ENCODE peak calls at places on chromosomes 3 and 15, in seven cellular contexts. One of them, this sample, is unnamed.

GRCh38 chr15:82890338-82891024 is 62.0 kb downstream of the HOMER2 start:
- DNase-seq in H9: no peak
- DNase-seq in colonic mucosa: no peak
- DNase-seq in GM12878: no peak
- DNase-seq in neuronal stem cell: no peak
- DNase-seq in HCT116: no peak
- DNase-seq in trophoblast cell: no peak
- DNase-seq in this sample: no peak

GRCh38 chr3:127153506-127153815 is 39.5 kb upstream of the PRR23E start:
- DNase-seq in trophoblast cell: no peak
- DNase-seq in GM12878: no peak
- DNase-seq in colonic mucosa: no peak
- DNase-seq in H9: no peak
- DNase-seq in HCT116: no peak
- DNase-seq in neuronal stem cell: no peak
- DNase-seq in this sample: no peak

GRCh38 chr3:146589899-146590508 is 15.1 kb downstream of the PLSCR5 start:
- DNase-seq in HCT116: peak; percentile 27
- DNase-seq in GM12878: no peak
- DNase-seq in neuronal stem cell: no peak
- DNase-seq in trophoblast cell: peak; percentile 12
- DNase-seq in colonic mucosa: peak; percentile 29
- DNase-seq in H9: no peak
- DNase-seq in this sample: no peak

GRCh38 chr3:177525987-177526712 is 328.9 kb upstream of the TBL1XR1 start:
- DNase-seq in GM12878: no peak
- DNase-seq in trophoblast cell: no peak
- DNase-seq in neuronal stem cell: no peak
- DNase-seq in HCT116: no peak
- DNase-seq in H9: no peak
- DNase-seq in colonic mucosa: no peak
- DNase-seq in this sample: no peak

GRCh38 chr15:26082069-26082832 is 219.1 kb upstream of the ATP10A start:
- DNase-seq in colonic mucosa: peak; percentile 96
- DNase-seq in HCT116: no peak
- DNase-seq in GM12878: peak; percentile 53
- DNase-seq in H9: peak; percentile 98
- DNase-seq in trophoblast cell: peak; percentile 96
- DNase-seq in neuronal stem cell: peak; percentile 97
- DNase-seq in this sample: peak; percentile 70

GRCh38 chr3:8460050-8460708 is 41.4 kb upstream of the LMCD1 start:
- DNase-seq in trophoblast cell: no peak
- DNase-seq in HCT116: no peak
- DNase-seq in H9: no peak
- DNase-seq in colonic mucosa: no peak
- DNase-seq in GM12878: no peak
- DNase-seq in neuronal stem cell: no peak
- DNase-seq in this sample: no peak

GRCh38 chr3:126399348-126399730 is 4.6 kb downstream of the CFAP100 start:
- DNase-seq in trophoblast cell: no peak
- DNase-seq in H9: no peak
- DNase-seq in HCT116: no peak
- DNase-seq in neuronal stem cell: no peak
- DNase-seq in GM12878: peak; percentile 64
- DNase-seq in colonic mucosa: no peak
- DNase-seq in this sample: no peak

GRCh38 chr3:81170298-81170697 is 591.1 kb downstream of the GBE1 start:
- DNase-seq in GM12878: no peak
- DNase-seq in colonic mucosa: no peak
- DNase-seq in trophoblast cell: no peak
- DNase-seq in HCT116: no peak
- DNase-seq in H9: no peak
- DNase-seq in neuronal stem cell: no peak
- DNase-seq in this sample: no peak

GRCh38 chr15:77696006-77696631 is 63.4 kb upstream of the LINGO1 start:
- DNase-seq in GM12878: no peak
- DNase-seq in H9: no peak
- DNase-seq in trophoblast cell: no peak
- DNase-seq in colonic mucosa: no peak
- DNase-seq in HCT116: no peak
- DNase-seq in neuronal stem cell: no peak
- DNase-seq in this sample: no peak

GRCh38 chr15:33735637-33736247 is 232.6 kb upstream of the CHRM5 start:
- DNase-seq in trophoblast cell: peak; percentile 18
- DNase-seq in neuronal stem cell: peak; percentile 6
- DNase-seq in H9: peak; percentile 41
- DNase-seq in GM12878: no peak
- DNase-seq in colonic mucosa: no peak
- DNase-seq in HCT116: peak; percentile 26
- DNase-seq in this sample: no peak

GRCh38 chr3:53009826-53010539 is 35.9 kb downstream of the SFMBT1 start:
- DNase-seq in colonic mucosa: no peak
- DNase-seq in HCT116: no peak
- DNase-seq in neuronal stem cell: no peak
- DNase-seq in H9: no peak
- DNase-seq in GM12878: no peak
- DNase-seq in trophoblast cell: no peak
- DNase-seq in this sample: no peak

GRCh38 chr15:70166506-70167087 is 68.9 kb upstream of the TLE3 start:
- DNase-seq in GM12878: no peak
- DNase-seq in neuronal stem cell: no peak
- DNase-seq in colonic mucosa: no peak
- DNase-seq in trophoblast cell: no peak
- DNase-seq in HCT116: no peak
- DNase-seq in H9: no peak
- DNase-seq in this sample: no peak

GRCh38 chr3:15292765-15293522 is 39.4 kb downstream of the SH3BP5 start:
- DNase-seq in neuronal stem cell: no peak
- DNase-seq in H9: no peak
- DNase-seq in HCT116: no peak
- DNase-seq in colonic mucosa: no peak
- DNase-seq in trophoblast cell: peak; percentile 95
- DNase-seq in GM12878: no peak
- DNase-seq in this sample: no peak

GRCh38 chr3:136141891-136142290 is 54.2 kb downstream of the MSL2 start:
- DNase-seq in neuronal stem cell: no peak
- DNase-seq in GM12878: no peak
- DNase-seq in H9: no peak
- DNase-seq in HCT116: no peak
- DNase-seq in trophoblast cell: no peak
- DNase-seq in colonic mucosa: no peak
- DNase-seq in this sample: peak; percentile 23

GRCh38 chr15:75554717-75555116 is 24.4 kb downstream of the PTPN9 start:
- DNase-seq in HCT116: no peak
- DNase-seq in neuronal stem cell: no peak
- DNase-seq in H9: no peak
- DNase-seq in colonic mucosa: no peak
- DNase-seq in GM12878: no peak
- DNase-seq in trophoblast cell: no peak
- DNase-seq in this sample: no peak

GRCh38 chr3:118882353-118882947 is 152.2 kb downstream of the IGSF11 start:
- DNase-seq in trophoblast cell: peak; percentile 72
- DNase-seq in colonic mucosa: peak; percentile 66
- DNase-seq in GM12878: no peak
- DNase-seq in neuronal stem cell: peak; percentile 65
- DNase-seq in H9: peak; percentile 66
- DNase-seq in HCT116: peak; percentile 49
- DNase-seq in this sample: no peak

GRCh38 chr3:11757441-11757875 is 89.2 kb downstream of the TAMM41 start:
- DNase-seq in GM12878: no peak
- DNase-seq in neuronal stem cell: no peak
- DNase-seq in colonic mucosa: no peak
- DNase-seq in H9: no peak
- DNase-seq in trophoblast cell: peak; percentile 21
- DNase-seq in HCT116: no peak
- DNase-seq in this sample: no peak

GRCh38 chr3:109081746-109082510 is 36.0 kb downstream of the MORC1 start:
- DNase-seq in neuronal stem cell: peak; percentile 38
- DNase-seq in colonic mucosa: peak; percentile 28
- DNase-seq in trophoblast cell: peak; percentile 77
- DNase-seq in GM12878: peak; percentile 86
- DNase-seq in H9: peak; percentile 72
- DNase-seq in HCT116: peak; percentile 48
- DNase-seq in this sample: no peak

GRCh38 chr3:113214917-113215595 is 3.7 kb downstream of the BOC start:
- DNase-seq in neuronal stem cell: no peak
- DNase-seq in trophoblast cell: no peak
- DNase-seq in H9: no peak
- DNase-seq in HCT116: no peak
- DNase-seq in GM12878: no peak
- DNase-seq in colonic mucosa: no peak
- DNase-seq in this sample: no peak

GRCh38 chr3:152961323-152961722 is 126.4 kb downstream of the P2RY1 start:
- DNase-seq in HCT116: peak; percentile 60
- DNase-seq in neuronal stem cell: no peak
- DNase-seq in GM12878: peak; percentile 5
- DNase-seq in colonic mucosa: peak; percentile 22
- DNase-seq in H9: no peak
- DNase-seq in trophoblast cell: no peak
- DNase-seq in this sample: no peak

GRCh38 chr3:48400824-48401433 is 28.9 kb downstream of the FBXW12 start:
- DNase-seq in neuronal stem cell: peak; percentile 37
- DNase-seq in HCT116: peak; percentile 69
- DNase-seq in GM12878: peak; percentile 26
- DNase-seq in trophoblast cell: peak; percentile 57
- DNase-seq in H9: peak; percentile 69
- DNase-seq in colonic mucosa: peak; percentile 66
- DNase-seq in this sample: peak; percentile 65

GRCh38 chr3:134090031-134090430 is 60.3 kb upstream of the SLCO2A1 start:
- DNase-seq in HCT116: no peak
- DNase-seq in GM12878: no peak
- DNase-seq in colonic mucosa: no peak
- DNase-seq in H9: no peak
- DNase-seq in trophoblast cell: no peak
- DNase-seq in neuronal stem cell: no peak
- DNase-seq in this sample: no peak

GRCh38 chr3:12656850-12657249 is 7.1 kb downstream of the RAF1 start:
- DNase-seq in HCT116: no peak
- DNase-seq in H9: no peak
- DNase-seq in trophoblast cell: no peak
- DNase-seq in GM12878: no peak
- DNase-seq in neuronal stem cell: no peak
- DNase-seq in colonic mucosa: no peak
- DNase-seq in this sample: no peak

GRCh38 chr15:51491941-51492340 is 130.6 kb downstream of the DMXL2 start:
- DNase-seq in neuronal stem cell: no peak
- DNase-seq in GM12878: no peak
- DNase-seq in colonic mucosa: no peak
- DNase-seq in HCT116: no peak
- DNase-seq in H9: no peak
- DNase-seq in trophoblast cell: no peak
- DNase-seq in this sample: no peak

GRCh38 chr3:147369671-147370123 is 36.6 kb downstream of the ZIC4 start:
- DNase-seq in HCT116: no peak
- DNase-seq in H9: peak; percentile 58
- DNase-seq in neuronal stem cell: no peak
- DNase-seq in trophoblast cell: no peak
- DNase-seq in colonic mucosa: no peak
- DNase-seq in GM12878: no peak
- DNase-seq in this sample: no peak

GRCh38 chr3:80190051-80190450 is 422.3 kb upstream of the ROBO1 start:
- DNase-seq in trophoblast cell: no peak
- DNase-seq in neuronal stem cell: no peak
- DNase-seq in H9: no peak
- DNase-seq in HCT116: no peak
- DNase-seq in GM12878: no peak
- DNase-seq in colonic mucosa: no peak
- DNase-seq in this sample: no peak

GRCh38 chr3:190120161-190121060 is at the start of gene P3H2:
- DNase-seq in trophoblast cell: peak; percentile 88
- DNase-seq in neuronal stem cell: peak; percentile 80
- DNase-seq in colonic mucosa: peak; percentile 78
- DNase-seq in GM12878: no peak
- DNase-seq in H9: peak; percentile 89
- DNase-seq in HCT116: peak; percentile 64
- DNase-seq in this sample: peak; percentile 33

GRCh38 chr3:136819784-136820640 is 1.1 kb downstream of the SLC35G2 start:
- DNase-seq in neuronal stem cell: peak; percentile 27
- DNase-seq in H9: peak; percentile 80
- DNase-seq in trophoblast cell: peak; percentile 55
- DNase-seq in colonic mucosa: peak; percentile 36
- DNase-seq in GM12878: no peak
- DNase-seq in HCT116: no peak
- DNase-seq in this sample: no peak

GRCh38 chr3:18900994-18901393 is 247.3 kb upstream of the KCNH8 start:
- DNase-seq in trophoblast cell: no peak
- DNase-seq in GM12878: peak; percentile 5
- DNase-seq in H9: no peak
- DNase-seq in HCT116: no peak
- DNase-seq in neuronal stem cell: no peak
- DNase-seq in colonic mucosa: peak; percentile 17
- DNase-seq in this sample: no peak
- H3K9ac ChIP-seq in trophoblast cell: no peak overlapping the region
- H3K9ac ChIP-seq in GM12878: no peak overlapping the region
- H3K9ac ChIP-seq in H9: no peak overlapping the region
- H3K9ac ChIP-seq in HCT116: no peak overlapping the region
- H3K9ac ChIP-seq in neuronal stem cell: no peak overlapping the region
- H3K9ac ChIP-seq in colonic mucosa: no peak overlapping the region
- H3K9ac ChIP-seq in this sample: no peak overlapping the region

GRCh38 chr3:62824965-62825592 is 50.1 kb downstream of the CADPS start:
- DNase-seq in HCT116: no peak
- DNase-seq in trophoblast cell: no peak
- DNase-seq in neuronal stem cell: no peak
- DNase-seq in H9: no peak
- DNase-seq in GM12878: no peak
- DNase-seq in colonic mucosa: no peak
- DNase-seq in this sample: no peak
- H3K9ac ChIP-seq in HCT116: no peak overlapping the region
- H3K9ac ChIP-seq in trophoblast cell: no peak overlapping the region
- H3K9ac ChIP-seq in neuronal stem cell: no peak overlapping the region
- H3K9ac ChIP-seq in H9: no peak overlapping the region
- H3K9ac ChIP-seq in GM12878: no peak overlapping the region
- H3K9ac ChIP-seq in colonic mucosa: no peak overlapping the region
- H3K9ac ChIP-seq in this sample: no peak overlapping the region

GRCh38 chr15:90268415-90268814 is 2.9 kb downstream of the NGRN start:
- DNase-seq in H9: no peak
- DNase-seq in HCT116: no peak
- DNase-seq in trophoblast cell: no peak
- DNase-seq in GM12878: no peak
- DNase-seq in neuronal stem cell: no peak
- DNase-seq in colonic mucosa: peak; percentile 46
- DNase-seq in this sample: no peak
- H3K9ac ChIP-seq in H9: no peak overlapping the region
- H3K9ac ChIP-seq in HCT116: no peak overlapping the region
- H3K9ac ChIP-seq in trophoblast cell: no peak overlapping the region
- H3K9ac ChIP-seq in GM12878: no peak overlapping the region
- H3K9ac ChIP-seq in neuronal stem cell: no peak overlapping the region
- H3K9ac ChIP-seq in colonic mucosa: peak overlapping the region; percentile 46
- H3K9ac ChIP-seq in this sample: no peak overlapping the region

GRCh38 chr3:188972313-188972712 is 199.5 kb upstream of the TPRG1 start:
- DNase-seq in colonic mucosa: no peak
- DNase-seq in trophoblast cell: no peak
- DNase-seq in GM12878: no peak
- DNase-seq in neuronal stem cell: no peak
- DNase-seq in HCT116: no peak
- DNase-seq in H9: no peak
- DNase-seq in this sample: no peak
- H3K9ac ChIP-seq in colonic mucosa: no peak overlapping the region
- H3K9ac ChIP-seq in trophoblast cell: no peak overlapping the region
- H3K9ac ChIP-seq in GM12878: no peak overlapping the region
- H3K9ac ChIP-seq in neuronal stem cell: no peak overlapping the region
- H3K9ac ChIP-seq in HCT116: no peak overlapping the region
- H3K9ac ChIP-seq in H9: no peak overlapping the region
- H3K9ac ChIP-seq in this sample: no peak overlapping the region